ENCODE peak calls at places on chromosome 4, in six cellular contexts. One of them, this sample, is unnamed.

GRCh38 chr4:4479366-4479765 is 62.5 kb downstream of the STX18 start:
- DNase-seq in activated gamma-delta T cell treated with Interleukin-2 at 50 U/mL for 16 hours: no peak
- DNase-seq in GM23248: no peak
- DNase-seq in neural progenitor cell: no peak
- DNase-seq in hippocampal formation: no peak
- DNase-seq in glutamatergic neuron: no peak
- DNase-seq in this sample: no peak

GRCh38 chr4:171573181-171573580 is 240.0 kb upstream of the GALNTL6 start:
- DNase-seq in GM23248: no peak
- DNase-seq in neural progenitor cell: no peak
- DNase-seq in glutamatergic neuron: no peak
- DNase-seq in hippocampal formation: no peak
- DNase-seq in activated gamma-delta T cell treated with Interleukin-2 at 50 U/mL for 16 hours: no peak
- DNase-seq in this sample: no peak

GRCh38 chr4:123649248-123649643 is 252.7 kb downstream of the SPRY1 start:
- DNase-seq in glutamatergic neuron: no peak
- DNase-seq in hippocampal formation: no peak
- DNase-seq in neural progenitor cell: no peak
- DNase-seq in GM23248: no peak
- DNase-seq in activated gamma-delta T cell treated with Interleukin-2 at 50 U/mL for 16 hours: no peak
- DNase-seq in this sample: no peak

GRCh38 chr4:1458581-1458980 is 52.3 kb upstream of the NKX1-1 start:
- DNase-seq in hippocampal formation: no peak
- DNase-seq in neural progenitor cell: no peak
- DNase-seq in GM23248: no peak
- DNase-seq in glutamatergic neuron: no peak
- DNase-seq in activated gamma-delta T cell treated with Interleukin-2 at 50 U/mL for 16 hours: no peak
- DNase-seq in this sample: no peak

GRCh38 chr4:94516067-94516466 is 64.3 kb downstream of the PDLIM5 start:
- DNase-seq in neural progenitor cell: no peak
- DNase-seq in activated gamma-delta T cell treated with Interleukin-2 at 50 U/mL for 16 hours: no peak
- DNase-seq in GM23248: peak; percentile 81
- DNase-seq in hippocampal formation: no peak
- DNase-seq in glutamatergic neuron: no peak
- DNase-seq in this sample: peak; percentile 46

GRCh38 chr4:6799091-6799490 is 16.6 kb downstream of the KIAA0232 start:
- DNase-seq in hippocampal formation: no peak
- DNase-seq in GM23248: no peak
- DNase-seq in neural progenitor cell: no peak
- DNase-seq in activated gamma-delta T cell treated with Interleukin-2 at 50 U/mL for 16 hours: no peak
- DNase-seq in glutamatergic neuron: no peak
- DNase-seq in this sample: no peak

GRCh38 chr4:77817304-77818076 is 1.7 kb downstream of the CNOT6L start:
- DNase-seq in activated gamma-delta T cell treated with Interleukin-2 at 50 U/mL for 16 hours: no peak
- DNase-seq in hippocampal formation: no peak
- DNase-seq in GM23248: peak; percentile 53
- DNase-seq in glutamatergic neuron: no peak
- DNase-seq in neural progenitor cell: no peak
- DNase-seq in this sample: no peak

GRCh38 chr4:41538017-41538733 is at the start of gene LIMCH1:
- DNase-seq in hippocampal formation: no peak
- DNase-seq in neural progenitor cell: peak; percentile 46
- DNase-seq in GM23248: peak; percentile 59
- DNase-seq in activated gamma-delta T cell treated with Interleukin-2 at 50 U/mL for 16 hours: no peak
- DNase-seq in glutamatergic neuron: no peak
- DNase-seq in this sample: peak; percentile 22

GRCh38 chr4:55018978-55019377 is 106.4 kb downstream of the KDR start:
- DNase-seq in neural progenitor cell: no peak
- DNase-seq in hippocampal formation: no peak
- DNase-seq in activated gamma-delta T cell treated with Interleukin-2 at 50 U/mL for 16 hours: no peak
- DNase-seq in glutamatergic neuron: no peak
- DNase-seq in GM23248: no peak
- DNase-seq in this sample: no peak

GRCh38 chr4:56958111-56958517 is 19.3 kb downstream of the NOA1 start:
- DNase-seq in glutamatergic neuron: peak; percentile 19
- DNase-seq in hippocampal formation: peak; percentile 35
- DNase-seq in GM23248: peak; percentile 99
- DNase-seq in neural progenitor cell: no peak
- DNase-seq in activated gamma-delta T cell treated with Interleukin-2 at 50 U/mL for 16 hours: no peak
- DNase-seq in this sample: peak; percentile 90

GRCh38 chr4:39718366-39719323 is 20.7 kb downstream of the UBE2K start:
- DNase-seq in hippocampal formation: no peak
- DNase-seq in glutamatergic neuron: no peak
- DNase-seq in neural progenitor cell: no peak
- DNase-seq in GM23248: no peak
- DNase-seq in activated gamma-delta T cell treated with Interleukin-2 at 50 U/mL for 16 hours: no peak
- DNase-seq in this sample: no peak

GRCh38 chr4:135192746-135193535 is 991.4 kb upstream of the PABPC4L start:
- DNase-seq in activated gamma-delta T cell treated with Interleukin-2 at 50 U/mL for 16 hours: no peak
- DNase-seq in neural progenitor cell: no peak
- DNase-seq in glutamatergic neuron: no peak
- DNase-seq in hippocampal formation: no peak
- DNase-seq in GM23248: no peak
- DNase-seq in this sample: no peak

GRCh38 chr4:76640252-76640925 is 205.4 kb downstream of the SHROOM3 start:
- DNase-seq in neural progenitor cell: no peak
- DNase-seq in activated gamma-delta T cell treated with Interleukin-2 at 50 U/mL for 16 hours: no peak
- DNase-seq in hippocampal formation: peak; percentile 22
- DNase-seq in GM23248: no peak
- DNase-seq in glutamatergic neuron: no peak
- DNase-seq in this sample: no peak

GRCh38 chr4:165398570-165398969 is 19.8 kb downstream of the CPE start:
- DNase-seq in hippocampal formation: no peak
- DNase-seq in GM23248: peak; percentile 19
- DNase-seq in neural progenitor cell: peak; percentile 35
- DNase-seq in activated gamma-delta T cell treated with Interleukin-2 at 50 U/mL for 16 hours: no peak
- DNase-seq in glutamatergic neuron: peak; percentile 32
- DNase-seq in this sample: no peak

GRCh38 chr4:7698586-7698985 is 241.1 kb downstream of the AFAP1 start:
- DNase-seq in activated gamma-delta T cell treated with Interleukin-2 at 50 U/mL for 16 hours: no peak
- DNase-seq in glutamatergic neuron: no peak
- DNase-seq in hippocampal formation: no peak
- DNase-seq in neural progenitor cell: peak; percentile 44
- DNase-seq in GM23248: peak; percentile 49
- DNase-seq in this sample: peak; percentile 52

GRCh38 chr4:147094228-147094627 is 148.6 kb upstream of the TTC29 start:
- DNase-seq in neural progenitor cell: no peak
- DNase-seq in hippocampal formation: no peak
- DNase-seq in glutamatergic neuron: no peak
- DNase-seq in activated gamma-delta T cell treated with Interleukin-2 at 50 U/mL for 16 hours: no peak
- DNase-seq in GM23248: no peak
- DNase-seq in this sample: no peak

GRCh38 chr4:30535255-30535654 is 184.9 kb upstream of the PCDH7 start:
- DNase-seq in neural progenitor cell: no peak
- DNase-seq in GM23248: no peak
- DNase-seq in hippocampal formation: no peak
- DNase-seq in activated gamma-delta T cell treated with Interleukin-2 at 50 U/mL for 16 hours: no peak
- DNase-seq in glutamatergic neuron: no peak
- DNase-seq in this sample: no peak

GRCh38 chr4:32645653-32646052 is 1925.5 kb downstream of the PCDH7 start:
- DNase-seq in hippocampal formation: no peak
- DNase-seq in neural progenitor cell: no peak
- DNase-seq in activated gamma-delta T cell treated with Interleukin-2 at 50 U/mL for 16 hours: no peak
- DNase-seq in glutamatergic neuron: no peak
- DNase-seq in GM23248: no peak
- DNase-seq in this sample: no peak

GRCh38 chr4:102867278-102868152 is 1.3 kb upstream of the CISD2 start:
- DNase-seq in neural progenitor cell: no peak
- DNase-seq in GM23248: no peak
- DNase-seq in hippocampal formation: no peak
- DNase-seq in activated gamma-delta T cell treated with Interleukin-2 at 50 U/mL for 16 hours: no peak
- DNase-seq in glutamatergic neuron: no peak
- DNase-seq in this sample: no peak

GRCh38 chr4:120843840-120844527 is 78.5 kb downstream of the PRDM5 start:
- DNase-seq in glutamatergic neuron: peak; percentile 61
- DNase-seq in activated gamma-delta T cell treated with Interleukin-2 at 50 U/mL for 16 hours: no peak
- DNase-seq in hippocampal formation: no peak
- DNase-seq in neural progenitor cell: peak; percentile 54
- DNase-seq in GM23248: no peak
- DNase-seq in this sample: no peak

GRCh38 chr4:65287071-65287470 is 383.2 kb downstream of the EPHA5 start:
- DNase-seq in glutamatergic neuron: no peak
- DNase-seq in activated gamma-delta T cell treated with Interleukin-2 at 50 U/mL for 16 hours: no peak
- DNase-seq in GM23248: no peak
- DNase-seq in neural progenitor cell: no peak
- DNase-seq in hippocampal formation: no peak
- DNase-seq in this sample: no peak

GRCh38 chr4:147547314-147548056 is 66.6 kb downstream of the EDNRA start:
- DNase-seq in neural progenitor cell: no peak
- DNase-seq in hippocampal formation: no peak
- DNase-seq in glutamatergic neuron: no peak
- DNase-seq in GM23248: peak; percentile 68
- DNase-seq in activated gamma-delta T cell treated with Interleukin-2 at 50 U/mL for 16 hours: no peak
- DNase-seq in this sample: peak; percentile 23